ENCODE peak calls at places on chromosomes 13 and 19, in five cellular contexts. One of them, this sample, is unnamed.

GRCh38 chr13:111584101-111584500 is 263.7 kb downstream of the TEX29 start:
- DNase-seq in astrocyte of the cerebellum: no peak
- DNase-seq in thoracic aorta: no peak
- DNase-seq in CD4-positive, alpha-beta T cell: no peak
- DNase-seq in endothelial cell: no peak
- DNase-seq in this sample: no peak

GRCh38 chr19:51294211-51294976 is 17.1 kb upstream of the IGLON5 start:
- DNase-seq in astrocyte of the cerebellum: no peak
- DNase-seq in CD4-positive, alpha-beta T cell: no peak
- DNase-seq in endothelial cell: no peak
- DNase-seq in thoracic aorta: no peak
- DNase-seq in this sample: no peak

GRCh38 chr13:99768986-99769385 is 202.6 kb downstream of the ZIC5 start:
- DNase-seq in endothelial cell: no peak
- DNase-seq in astrocyte of the cerebellum: no peak
- DNase-seq in thoracic aorta: no peak
- DNase-seq in CD4-positive, alpha-beta T cell: no peak
- DNase-seq in this sample: no peak

GRCh38 chr13:44921931-44922758 is 67.1 kb downstream of the NUFIP1 start:
- DNase-seq in CD4-positive, alpha-beta T cell: no peak
- DNase-seq in astrocyte of the cerebellum: peak
- DNase-seq in endothelial cell: no peak
- DNase-seq in thoracic aorta: peak
- DNase-seq in this sample: no peak

GRCh38 chr19:4456566-4456842 is 1.1 kb downstream of the UBXN6 start:
- DNase-seq in CD4-positive, alpha-beta T cell: no peak
- DNase-seq in endothelial cell: peak
- DNase-seq in thoracic aorta: no peak
- DNase-seq in astrocyte of the cerebellum: no peak
- DNase-seq in this sample: no peak

GRCh38 chr19:16248380-16249023 is 50.8 kb downstream of the AP1M1 start:
- DNase-seq in CD4-positive, alpha-beta T cell: no peak
- DNase-seq in endothelial cell: no peak
- DNase-seq in thoracic aorta: no peak
- DNase-seq in astrocyte of the cerebellum: no peak
- DNase-seq in this sample: no peak

GRCh38 chr19:56637976-56638555 is 4.9 kb upstream of the SMIM17 start:
- DNase-seq in CD4-positive, alpha-beta T cell: peak
- DNase-seq in astrocyte of the cerebellum: peak
- DNase-seq in thoracic aorta: no peak
- DNase-seq in endothelial cell: peak
- DNase-seq in this sample: peak

GRCh38 chr13:30789360-30789862 is 54.1 kb downstream of the ALOX5AP start:
- DNase-seq in endothelial cell: no peak
- DNase-seq in thoracic aorta: no peak
- DNase-seq in CD4-positive, alpha-beta T cell: no peak
- DNase-seq in astrocyte of the cerebellum: no peak
- DNase-seq in this sample: no peak

GRCh38 chr19:47107201-47107952 is 6.2 kb downstream of the ZC3H4 start:
- DNase-seq in endothelial cell: no peak
- DNase-seq in thoracic aorta: no peak
- DNase-seq in astrocyte of the cerebellum: no peak
- DNase-seq in CD4-positive, alpha-beta T cell: peak
- DNase-seq in this sample: no peak

GRCh38 chr13:98141938-98142426 is 912 bp upstream of the FARP1 start:
- DNase-seq in endothelial cell: peak
- DNase-seq in astrocyte of the cerebellum: no peak
- DNase-seq in CD4-positive, alpha-beta T cell: no peak
- DNase-seq in thoracic aorta: no peak
- DNase-seq in this sample: no peak

GRCh38 chr13:51935326-51936171 is 73.8 kb downstream of the CCDC70 start:
- DNase-seq in astrocyte of the cerebellum: no peak
- DNase-seq in endothelial cell: peak
- DNase-seq in CD4-positive, alpha-beta T cell: no peak
- DNase-seq in thoracic aorta: no peak
- DNase-seq in this sample: peak

GRCh38 chr19:55753401-55753800 is 5.5 kb upstream of the RFPL4A start:
- DNase-seq in astrocyte of the cerebellum: no peak
- DNase-seq in thoracic aorta: no peak
- DNase-seq in CD4-positive, alpha-beta T cell: no peak
- DNase-seq in endothelial cell: no peak
- DNase-seq in this sample: no peak

GRCh38 chr13:80040219-80040976 is 300.5 kb downstream of the SPRY2 start:
- DNase-seq in thoracic aorta: no peak
- DNase-seq in CD4-positive, alpha-beta T cell: no peak
- DNase-seq in astrocyte of the cerebellum: peak
- DNase-seq in endothelial cell: no peak
- DNase-seq in this sample: no peak

GRCh38 chr19:46721269-46722003 is 4.5 kb upstream of the PRKD2 start:
- DNase-seq in endothelial cell: peak
- DNase-seq in astrocyte of the cerebellum: no peak
- DNase-seq in thoracic aorta: no peak
- DNase-seq in CD4-positive, alpha-beta T cell: no peak
- DNase-seq in this sample: no peak

GRCh38 chr19:461664-462551 is 1.1 kb upstream of the SHC2 start:
- DNase-seq in endothelial cell: no peak
- DNase-seq in CD4-positive, alpha-beta T cell: no peak
- DNase-seq in astrocyte of the cerebellum: no peak
- DNase-seq in thoracic aorta: no peak
- DNase-seq in this sample: peak

GRCh38 chr13:51883226-51883600 is 21.4 kb downstream of the CCDC70 start:
- DNase-seq in endothelial cell: no peak
- DNase-seq in astrocyte of the cerebellum: no peak
- DNase-seq in thoracic aorta: no peak
- DNase-seq in CD4-positive, alpha-beta T cell: no peak
- DNase-seq in this sample: no peak

GRCh38 chr19:9296336-9296735 is 13.3 kb downstream of the ZNF699 start:
- DNase-seq in endothelial cell: no peak
- DNase-seq in thoracic aorta: no peak
- DNase-seq in astrocyte of the cerebellum: no peak
- DNase-seq in CD4-positive, alpha-beta T cell: no peak
- DNase-seq in this sample: no peak

GRCh38 chr19:54473983-54474382 is 887 bp upstream of the CDC42EP5 start:
- DNase-seq in thoracic aorta: no peak
- DNase-seq in endothelial cell: no peak
- DNase-seq in CD4-positive, alpha-beta T cell: no peak
- DNase-seq in astrocyte of the cerebellum: no peak
- DNase-seq in this sample: no peak

GRCh38 chr13:79211377-79211776 is 194.7 kb downstream of the RBM26 start:
- DNase-seq in thoracic aorta: no peak
- DNase-seq in astrocyte of the cerebellum: no peak
- DNase-seq in endothelial cell: no peak
- DNase-seq in CD4-positive, alpha-beta T cell: no peak
- DNase-seq in this sample: no peak

GRCh38 chr19:46111376-46111775 is 13.1 kb downstream of the IGFL3 start:
- DNase-seq in astrocyte of the cerebellum: no peak
- DNase-seq in thoracic aorta: no peak
- DNase-seq in CD4-positive, alpha-beta T cell: no peak
- DNase-seq in endothelial cell: no peak
- DNase-seq in this sample: no peak

GRCh38 chr19:55147408-55148251 is 1.4 kb downstream of the TNNT1 start:
- DNase-seq in endothelial cell: no peak
- DNase-seq in thoracic aorta: no peak
- DNase-seq in CD4-positive, alpha-beta T cell: no peak
- DNase-seq in astrocyte of the cerebellum: no peak
- DNase-seq in this sample: no peak

GRCh38 chr19:46303702-46304397 is 7.0 kb downstream of the HIF3A start:
- DNase-seq in astrocyte of the cerebellum: no peak
- DNase-seq in thoracic aorta: no peak
- DNase-seq in CD4-positive, alpha-beta T cell: no peak
- DNase-seq in endothelial cell: peak
- DNase-seq in this sample: peak

GRCh38 chr19:56350416-56351045 is 35.9 kb upstream of the ZSCAN5A start:
- DNase-seq in CD4-positive, alpha-beta T cell: peak
- DNase-seq in endothelial cell: peak
- DNase-seq in astrocyte of the cerebellum: peak
- DNase-seq in thoracic aorta: no peak
- DNase-seq in this sample: peak

GRCh38 chr13:79541426-79542049 is 60.6 kb downstream of the NDFIP2 start:
- DNase-seq in astrocyte of the cerebellum: peak
- DNase-seq in CD4-positive, alpha-beta T cell: no peak
- DNase-seq in endothelial cell: peak
- DNase-seq in thoracic aorta: no peak
- DNase-seq in this sample: no peak

GRCh38 chr19:6204212-6204611 is 68.7 kb downstream of the ACSBG2 start:
- DNase-seq in astrocyte of the cerebellum: no peak
- DNase-seq in endothelial cell: no peak
- DNase-seq in thoracic aorta: no peak
- DNase-seq in CD4-positive, alpha-beta T cell: no peak
- DNase-seq in this sample: no peak

GRCh38 chr13:92172191-92172590 is 773.8 kb downstream of the GPC5 start:
- DNase-seq in endothelial cell: no peak
- DNase-seq in CD4-positive, alpha-beta T cell: no peak
- DNase-seq in astrocyte of the cerebellum: peak
- DNase-seq in thoracic aorta: no peak
- DNase-seq in this sample: no peak
- TF ChIP-seq CTCF in endothelial cell: no peak
- TF ChIP-seq CTCF in CD4-positive, alpha-beta T cell: no peak
- TF ChIP-seq CTCF in astrocyte of the cerebellum: no peak
- TF ChIP-seq CTCF in thoracic aorta: no peak
- TF ChIP-seq CTCF in this sample: no peak

GRCh38 chr13:26422036-26422435 is 135.4 kb upstream of the WASF3 start:
- DNase-seq in astrocyte of the cerebellum: no peak
- DNase-seq in thoracic aorta: no peak
- DNase-seq in CD4-positive, alpha-beta T cell: no peak
- DNase-seq in endothelial cell: no peak
- DNase-seq in this sample: no peak
- TF ChIP-seq CTCF in astrocyte of the cerebellum: no peak
- TF ChIP-seq CTCF in thoracic aorta: no peak
- TF ChIP-seq CTCF in CD4-positive, alpha-beta T cell: no peak
- TF ChIP-seq CTCF in endothelial cell: no peak
- TF ChIP-seq CTCF in this sample: no peak

GRCh38 chr19:49364083-49364687 is 508 bp downstream of the DKKL1 start:
- DNase-seq in CD4-positive, alpha-beta T cell: no peak
- DNase-seq in thoracic aorta: no peak
- DNase-seq in endothelial cell: no peak
- DNase-seq in astrocyte of the cerebellum: no peak
- DNase-seq in this sample: no peak

GRCh38 chr19:49361438-49362047 is 673 bp downstream of the TEAD2 start:
- DNase-seq in astrocyte of the cerebellum: peak
- DNase-seq in endothelial cell: peak
- DNase-seq in thoracic aorta: no peak
- DNase-seq in CD4-positive, alpha-beta T cell: no peak
- DNase-seq in this sample: peak

GRCh38 chr19:49362048-49362925 is at the start of gene TEAD2:
- DNase-seq in CD4-positive, alpha-beta T cell: no peak
- DNase-seq in astrocyte of the cerebellum: no peak
- DNase-seq in thoracic aorta: no peak
- DNase-seq in endothelial cell: peak
- DNase-seq in this sample: peak

GRCh38 chr19:49362926-49363264 is 679 bp upstream of the TEAD2 start:
- DNase-seq in endothelial cell: peak
- DNase-seq in CD4-positive, alpha-beta T cell: no peak
- DNase-seq in thoracic aorta: no peak
- DNase-seq in astrocyte of the cerebellum: no peak
- DNase-seq in this sample: no peak

DNA sequence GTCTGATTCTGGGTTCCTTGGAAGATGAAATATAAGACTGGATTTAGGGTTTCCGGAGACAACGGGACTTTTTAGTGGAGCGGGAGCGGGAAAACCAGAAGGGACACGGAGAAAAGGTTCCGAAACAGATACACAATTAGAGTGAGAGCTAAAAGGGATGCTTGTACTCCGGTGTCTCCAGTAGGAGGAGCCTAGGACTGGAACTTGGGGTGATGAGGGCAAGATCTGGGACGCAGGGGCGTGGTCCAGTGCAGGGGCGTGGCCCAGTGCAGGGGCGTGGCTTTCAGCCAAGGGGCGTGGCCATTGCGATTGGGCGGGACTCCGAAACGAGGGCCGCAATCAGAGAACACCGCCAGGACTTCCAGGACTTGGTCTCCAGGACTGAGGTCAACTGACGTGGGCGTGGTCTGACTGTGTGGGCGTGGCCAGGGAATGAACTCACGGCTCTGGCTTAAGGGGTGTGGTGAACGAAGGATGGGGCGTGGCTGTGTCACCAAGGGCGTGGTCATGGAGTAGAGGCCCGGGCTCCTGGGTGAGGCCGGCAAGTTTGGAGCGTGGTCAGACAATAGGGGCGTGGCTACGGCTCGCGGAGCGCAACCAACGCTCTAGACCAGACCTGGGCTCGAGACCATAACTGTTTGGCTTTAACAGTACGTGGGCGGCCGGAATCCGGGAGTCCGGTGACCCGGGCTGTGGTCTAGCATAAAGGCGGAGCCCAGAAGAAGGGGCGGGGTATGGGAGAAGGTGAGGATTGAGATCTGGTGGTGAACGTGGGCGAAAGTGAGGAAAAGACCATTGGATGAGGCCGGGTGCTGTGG is at the start of gene DKKL1:
- DNase-seq in thoracic aorta: peak
- DNase-seq in endothelial cell: peak
- DNase-seq in astrocyte of the cerebellum: peak
- DNase-seq in CD4-positive, alpha-beta T cell: peak
- DNase-seq in this sample: peak
- TF ChIP-seq CTCF in thoracic aorta: no peak
- TF ChIP-seq CTCF in endothelial cell: no peak
- TF ChIP-seq CTCF in astrocyte of the cerebellum: peak
- TF ChIP-seq CTCF in CD4-positive, alpha-beta T cell: no peak
- TF ChIP-seq CTCF in this sample: no peak

GRCh38 chr19:33221641-33222040 is 4.0 kb downstream of the SLC7A10 start:
- DNase-seq in endothelial cell: no peak
- DNase-seq in thoracic aorta: no peak
- DNase-seq in astrocyte of the cerebellum: no peak
- DNase-seq in CD4-positive, alpha-beta T cell: no peak
- DNase-seq in this sample: no peak

GRCh38 chr19:33220735-33221134 is 4.9 kb downstream of the SLC7A10 start:
- DNase-seq in CD4-positive, alpha-beta T cell: no peak
- DNase-seq in endothelial cell: no peak
- DNase-seq in thoracic aorta: no peak
- DNase-seq in astrocyte of the cerebellum: no peak
- DNase-seq in this sample: no peak

GRCh38 chr19:33217881-33218280 is 7.8 kb downstream of the SLC7A10 start:
- DNase-seq in endothelial cell: no peak
- DNase-seq in astrocyte of the cerebellum: no peak
- DNase-seq in thoracic aorta: no peak
- DNase-seq in CD4-positive, alpha-beta T cell: no peak
- DNase-seq in this sample: no peak

GRCh38 chr19:33220115-33220514 is 5.5 kb downstream of the SLC7A10 start:
- DNase-seq in endothelial cell: no peak
- DNase-seq in thoracic aorta: no peak
- DNase-seq in astrocyte of the cerebellum: no peak
- DNase-seq in CD4-positive, alpha-beta T cell: no peak
- DNase-seq in this sample: no peak

DNA sequence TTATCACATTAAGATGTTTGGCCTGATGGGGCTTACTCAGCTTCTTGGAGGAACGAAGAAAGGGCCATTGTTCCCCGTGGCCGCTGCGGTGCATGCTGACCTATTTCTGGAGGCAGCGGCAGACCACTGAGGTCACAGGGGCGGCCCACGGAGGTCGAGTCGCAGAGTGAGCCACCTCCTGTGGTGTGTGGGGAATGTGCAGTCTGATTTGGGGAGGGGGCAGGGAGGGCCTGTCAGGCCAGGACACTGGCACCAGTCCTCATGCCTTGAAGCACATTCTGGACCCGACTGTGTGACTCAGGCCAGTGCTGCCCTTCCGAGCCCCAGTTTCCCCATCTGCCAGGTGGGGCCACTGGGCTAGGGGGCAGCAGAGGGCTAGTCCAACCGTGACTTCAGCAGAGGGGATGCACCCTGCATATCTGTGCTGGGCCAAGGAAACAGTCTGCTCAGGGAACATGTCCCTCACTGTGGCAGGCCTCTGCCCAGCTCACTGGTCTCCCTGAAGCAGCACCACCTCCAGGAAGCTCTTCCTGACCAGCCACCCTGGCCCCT is 6.3 kb downstream of the SLC7A10 start:
- DNase-seq in endothelial cell: no peak
- DNase-seq in CD4-positive, alpha-beta T cell: no peak
- DNase-seq in thoracic aorta: no peak
- DNase-seq in astrocyte of the cerebellum: peak
- DNase-seq in this sample: no peak
- TF ChIP-seq CTCF in endothelial cell: no peak
- TF ChIP-seq CTCF in CD4-positive, alpha-beta T cell: no peak
- TF ChIP-seq CTCF in thoracic aorta: no peak
- TF ChIP-seq CTCF in astrocyte of the cerebellum: peak
- TF ChIP-seq CTCF in this sample: peak

This sample was measured in progenitor cell of endocrine pancreas.